ENCODE peak calls at places on chromosome 22, in nine cellular contexts. L is osteocyte; B is NCI-H1694; Y is Calu3; O is MCF 10A; I is stimulated activated CD8-positive, alpha-beta memory T cell treated with anti-CD3 and anti-CD28 coated beads, Interleukin-4, amount 100 ng/mL, for 4 hours; U is pancreas; F is T-helper 17 cell; N is germinal center. M is an unnamed sample.

GRCh38 chr22:49334976-49335375 is 492.7 kb downstream of the BRD1 start:
- DNase-seq in Y (no peak), O (no peak), U (no peak), N (no peak), F (no peak), I (no peak), L (peak), B (no peak), M (peak)

GRCh38 chr22:24424001-24424900 is 3.1 kb upstream of the ADORA2A start:
- DNase-seq in O (no peak), Y (no peak), I (no peak), N (no peak), F (no peak), B (no peak), U (peak), L (no peak), M (no peak)

GRCh38 chr22:49826603-49827306 is 918 bp downstream of the BRD1 start:
- DNase-seq in I (no peak), Y (peak), L (no peak), U (peak), O (peak), F (peak), N (peak), B (no peak), M (peak)

GRCh38 chr22:19974233-19974861 is 32.7 kb upstream of the TXNRD2 start:
- DNase-seq in N (peak), F (no peak), Y (peak), B (peak), U (no peak), I (no peak), L (no peak), O (peak), M (peak)

GRCh38 chr22:22002526-22003055 is 20.0 kb upstream of the TOP3B start:
- DNase-seq in L (no peak), I (no peak), Y (no peak), N (no peak), U (no peak), F (no peak), B (no peak), O (no peak), M (no peak)

GRCh38 chr22:17213976-17214375 is 5.3 kb downstream of the ADA2 start:
- DNase-seq in F (peak), O (peak), Y (peak), U (peak), N (no peak), B (peak), L (no peak), I (no peak), M (peak)

GRCh38 chr22:39215430-39216142 is 29.2 kb downstream of the PDGFB start:
- DNase-seq in B (no peak), L (no peak), Y (no peak), I (no peak), U (peak), N (peak), F (no peak), O (no peak), M (peak)

GRCh38 chr22:38236786-38237185 is 35.0 kb downstream of the MAFF start:
- DNase-seq in L (no peak), I (no peak), Y (peak), N (no peak), U (no peak), F (no peak), B (no peak), O (no peak), M (no peak)

GRCh38 chr22:39984006-39984405 is 10.7 kb upstream of the FAM83F start:
- DNase-seq in U (no peak), B (no peak), O (peak), N (no peak), Y (no peak), I (no peak), F (no peak), L (no peak), M (no peak)

GRCh38 chr22:45574069-45574703 is 71.5 kb downstream of the FBLN1 start:
- DNase-seq in I (no peak), F (no peak), B (peak), N (no peak), Y (no peak), U (no peak), O (no peak), L (no peak), M (no peak)

GRCh38 chr22:39292561-39293074 is 26.8 kb downstream of the RPL3 start:
- DNase-seq in I (no peak), F (no peak), B (no peak), O (peak), Y (peak), L (peak), U (peak), N (no peak), M (no peak)

GRCh38 chr22:46241397-46242007 is 8.6 kb downstream of the CDPF1 start:
- DNase-seq in Y (no peak), B (no peak), F (no peak), U (no peak), L (no peak), N (no peak), I (no peak), O (no peak), M (no peak)

GRCh38 chr22:47836957-47837356 is 1074.5 kb downstream of the TBC1D22A start:
- DNase-seq in I (no peak), L (no peak), O (no peak), N (no peak), F (no peak), Y (no peak), U (no peak), B (no peak), M (no peak)

GRCh38 chr22:40345271-40345670 is 1.0 kb upstream of the ADSL start:
- DNase-seq in O (peak), Y (peak), F (no peak), U (no peak), I (no peak), L (no peak), N (no peak), B (no peak), M (no peak)

GRCh38 chr22:21753374-21754111 is 17.9 kb upstream of the YPEL1 start:
- DNase-seq in U (no peak), I (no peak), B (no peak), Y (no peak), O (no peak), L (no peak), F (no peak), N (no peak), M (no peak)

GRCh38 chr22:40094449-40094848 is 83.3 kb upstream of the TNRC6B start:
- DNase-seq in B (no peak), I (no peak), N (peak), L (no peak), U (no peak), F (no peak), O (no peak), Y (no peak), M (peak)

GRCh38 chr22:37400719-37401118 is 26.6 kb downstream of the ELFN2 start:
- DNase-seq in B (no peak), F (no peak), U (no peak), L (no peak), Y (no peak), O (no peak), N (no peak), I (no peak), M (no peak)